ENCODE peak calls at places on chromosomes 12 and 14, in four cellular contexts. X is A549, T is GM12878, Y is HepG2. M is an unnamed sample.

GRCh38 chr14:63474844-63475243 is 68.3 kb downstream of the PPP2R5E start:
- DNase-seq in X (no peak), T (no peak), Y (no peak), M (no peak)

GRCh38 chr12:86658303-86658702 is 402.1 kb upstream of the MGAT4C start:
- DNase-seq in X (no peak), T (no peak), Y (no peak), M (no peak)

GRCh38 chr14:93959239-93960107 is 16.9 kb downstream of the ASB2 start:
- DNase-seq in X (peak; percentile 92), T (peak; percentile 90), Y (peak; percentile 98), M (peak; percentile 30)

GRCh38 chr14:79111963-79112362 is 941.8 kb downstream of the NRXN3 start:
- DNase-seq in X (no peak), T (no peak), Y (no peak), M (no peak)

GRCh38 chr14:65833256-65833880 is 420.8 kb downstream of the FUT8 start:
- DNase-seq in X (no peak), T (no peak), Y (no peak), M (no peak)

GRCh38 chr14:36720657-36721056 is 59.0 kb downstream of the PAX9 start:
- DNase-seq in X (no peak), T (no peak), Y (no peak), M (no peak)

GRCh38 chr12:29638528-29638927 is 141.0 kb upstream of the OVCH1 start:
- DNase-seq in X (no peak), T (no peak), Y (no peak), M (no peak)

GRCh38 chr14:22648506-22648905 is 4.4 kb upstream of the OR6J1 start:
- DNase-seq in X (no peak), T (no peak), Y (no peak), M (no peak)

GRCh38 chr12:132583311-132583710 is 27.1 kb downstream of the LRCOL1 start:
- DNase-seq in X (no peak), T (no peak), Y (no peak), M (no peak)

GRCh38 chr14:54493293-54493692 is 4.5 kb upstream of the GMFB start:
- DNase-seq in X (no peak), T (no peak), Y (no peak), M (no peak)

GRCh38 chr14:32657081-32657480 is 281.6 kb upstream of the NPAS3 start:
- DNase-seq in X (no peak), T (peak; percentile 24), Y (peak; percentile 15), M (no peak)

GRCh38 chr14:64806202-64806861 is 73.4 kb downstream of the SPTB start:
- DNase-seq in X (peak; percentile 87), T (no peak), Y (peak; percentile 28), M (no peak)

GRCh38 chr12:76037130-76038105 is 5.8 kb upstream of the PHLDA1 start:
- DNase-seq in X (peak; percentile 48), T (peak; percentile 34), Y (peak; percentile 77), M (peak; percentile 64)

GRCh38 chr12:109553471-109553870 is 19.8 kb downstream of the MMAB start:
- DNase-seq in X (no peak), T (no peak), Y (no peak), M (no peak)

GRCh38 chr12:64558754-64559153 is 51.5 kb upstream of the RASSF3 start:
- DNase-seq in X (no peak), T (no peak), Y (no peak), M (peak; percentile 15)

GRCh38 chr12:119797090-119797489 is 80.0 kb downstream of the CIT start:
- DNase-seq in X (no peak), T (no peak), Y (no peak), M (no peak)

GRCh38 chr12:11631288-11631687 is 18.2 kb upstream of the ETV6 start:
- DNase-seq in X (no peak), T (no peak), Y (no peak), M (no peak)

GRCh38 chr12:124228050-124228711 is 66.7 kb upstream of the RFLNA start:
- DNase-seq in X (no peak), T (no peak), Y (no peak), M (no peak)

GRCh38 chr14:29536886-29537511 is 390.6 kb downstream of the PRKD1 start:
- DNase-seq in X (no peak), T (no peak), Y (peak; percentile 25), M (no peak)

GRCh38 chr14:104235686-104236085 is 97.3 kb downstream of the KIF26A start:
- DNase-seq in X (no peak), T (no peak), Y (no peak), M (no peak)

GRCh38 chr12:2801044-2801783 is 6.4 kb downstream of the FKBP4 start:
- DNase-seq in X (no peak), T (no peak), Y (no peak), M (no peak)

GRCh38 chr12:121189061-121189886 is 20.7 kb upstream of the P2RX4 start:
- DNase-seq in X (no peak), T (no peak), Y (no peak), M (peak; percentile 64)

GRCh38 chr12:112908548-112908947 is 1.8 kb downstream of the OAS1 start:
- DNase-seq in X (no peak), T (no peak), Y (no peak), M (no peak)

GRCh38 chr14:88613552-88614010 is 50.7 kb downstream of the ZC3H14 start:
- DNase-seq in X (no peak), T (no peak), Y (peak; percentile 86), M (no peak)
- TF ChIP-seq CHD4 in X (no peak), T (no peak), Y (no peak), M (no peak)

GRCh38 chr12:32000373-32001005 is 41.3 kb downstream of the RESF1 start:
- DNase-seq in X (no peak), T (no peak), Y (no peak), M (peak; percentile 82)

GRCh38 chr12:32002848-32003493 is 43.8 kb downstream of the RESF1 start:
- DNase-seq in X (no peak), T (no peak), Y (no peak), M (no peak)

GRCh38 chr12:32003654-32004053 is 44.4 kb downstream of the RESF1 start:
- DNase-seq in X (no peak), T (no peak), Y (no peak), M (no peak)

GRCh38 chr12:32010631-32011030 is 51.4 kb downstream of the RESF1 start:
- DNase-seq in X (no peak), T (no peak), Y (no peak), M (no peak)

DNA sequence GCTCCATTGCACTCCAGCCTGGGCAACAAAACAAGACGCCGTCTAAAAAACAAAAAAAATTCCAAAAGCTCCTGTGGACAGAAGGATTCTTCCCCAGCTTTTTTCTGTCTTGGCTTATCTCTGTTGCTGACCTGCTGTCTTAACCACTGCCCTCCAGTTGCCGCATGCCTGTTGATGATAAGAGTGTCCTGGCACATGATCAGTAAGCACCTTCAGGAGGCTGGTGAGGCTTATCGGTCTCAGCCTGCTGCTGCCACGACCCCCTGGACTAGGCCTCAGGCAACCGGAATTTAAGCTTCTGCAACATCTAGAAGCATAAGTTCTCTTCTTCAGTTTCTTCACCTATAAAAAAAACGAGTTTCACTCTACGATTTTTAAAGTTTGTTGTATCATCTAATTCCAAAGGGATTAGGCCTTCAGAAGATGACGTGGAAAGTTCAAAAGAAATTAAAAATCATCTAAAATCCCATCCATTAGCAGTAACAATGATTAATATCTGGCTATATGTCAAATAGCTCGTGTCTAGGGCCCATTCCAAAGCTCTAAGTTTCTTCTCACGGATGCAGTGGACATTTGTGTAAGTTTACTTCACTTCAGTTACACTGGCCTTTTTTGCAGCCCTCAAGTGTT is 46.4 kb downstream of the RESF1 start:
- DNase-seq in X (no peak), T (no peak), Y (no peak), M (peak; percentile 96)
- TF ChIP-seq ESRRA in X (no peak), T (no peak), Y (no peak), M (peak; percentile 94)

GRCh38 chr12:57150400-57150799 is 3.0 kb upstream of the LRP1-AS start:
- DNase-seq in X (no peak), T (no peak), Y (no peak), M (no peak)

GRCh38 chr12:57146925-57147640 is at the start of gene LRP1-AS:
- DNase-seq in X (no peak), T (no peak), Y (peak; percentile 90), M (no peak)

GRCh38 chr12:57149309-57149900 is 2.0 kb upstream of the LRP1-AS start:
- DNase-seq in X (no peak), T (no peak), Y (peak; percentile 27), M (no peak)

GRCh38 chr12:57147641-57147944 is 174 bp upstream of the LRP1-AS start:
- DNase-seq in X (no peak), T (no peak), Y (peak; percentile 44), M (no peak)

DNA sequence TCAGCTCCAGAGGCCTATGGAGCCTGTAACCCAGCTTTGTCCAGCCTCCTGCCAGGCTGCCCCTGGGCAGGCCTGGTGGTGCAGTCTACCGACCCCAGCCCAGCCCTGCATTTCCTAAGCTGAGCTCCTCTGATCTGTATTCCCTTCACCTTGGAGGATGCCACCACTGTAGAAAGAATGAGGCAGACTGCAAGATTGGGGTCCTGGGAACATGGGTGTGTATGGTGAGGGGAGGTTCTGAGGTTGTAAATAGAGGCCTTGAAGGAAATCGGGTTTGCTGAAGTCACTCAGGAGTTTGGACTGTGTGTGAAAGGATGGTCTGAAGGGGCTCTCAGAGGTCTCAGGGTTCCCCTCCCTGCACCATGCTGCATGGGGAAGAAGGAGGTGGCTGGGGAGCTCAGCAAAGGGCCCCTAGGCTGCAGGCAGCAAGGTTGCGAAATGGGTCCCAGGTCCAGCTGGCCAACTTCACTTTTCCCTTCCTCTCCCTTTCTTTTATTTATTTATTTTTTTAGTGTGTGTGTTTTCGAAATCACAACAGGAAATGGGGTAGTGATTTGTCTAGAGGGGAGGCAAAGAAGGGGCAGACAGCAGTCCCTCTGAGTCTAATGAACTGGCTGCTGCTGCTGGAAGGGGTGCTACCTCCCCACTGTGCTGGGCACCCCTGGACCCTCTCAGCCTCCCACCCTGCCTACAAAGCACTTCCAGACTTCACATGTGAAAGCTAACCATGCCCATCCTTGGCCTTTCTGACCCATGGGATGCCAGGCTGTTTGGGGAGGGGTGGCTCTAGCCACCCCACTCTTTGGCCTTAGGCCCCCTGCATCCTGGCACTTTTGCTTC is 1.3 kb upstream of the LRP1-AS start:
- DNase-seq in X (no peak), T (no peak), Y (peak; percentile 73), M (no peak)
- TF ChIP-seq CHD4 in X (no peak), T (no peak), Y (no peak), M (no peak)

DNA sequence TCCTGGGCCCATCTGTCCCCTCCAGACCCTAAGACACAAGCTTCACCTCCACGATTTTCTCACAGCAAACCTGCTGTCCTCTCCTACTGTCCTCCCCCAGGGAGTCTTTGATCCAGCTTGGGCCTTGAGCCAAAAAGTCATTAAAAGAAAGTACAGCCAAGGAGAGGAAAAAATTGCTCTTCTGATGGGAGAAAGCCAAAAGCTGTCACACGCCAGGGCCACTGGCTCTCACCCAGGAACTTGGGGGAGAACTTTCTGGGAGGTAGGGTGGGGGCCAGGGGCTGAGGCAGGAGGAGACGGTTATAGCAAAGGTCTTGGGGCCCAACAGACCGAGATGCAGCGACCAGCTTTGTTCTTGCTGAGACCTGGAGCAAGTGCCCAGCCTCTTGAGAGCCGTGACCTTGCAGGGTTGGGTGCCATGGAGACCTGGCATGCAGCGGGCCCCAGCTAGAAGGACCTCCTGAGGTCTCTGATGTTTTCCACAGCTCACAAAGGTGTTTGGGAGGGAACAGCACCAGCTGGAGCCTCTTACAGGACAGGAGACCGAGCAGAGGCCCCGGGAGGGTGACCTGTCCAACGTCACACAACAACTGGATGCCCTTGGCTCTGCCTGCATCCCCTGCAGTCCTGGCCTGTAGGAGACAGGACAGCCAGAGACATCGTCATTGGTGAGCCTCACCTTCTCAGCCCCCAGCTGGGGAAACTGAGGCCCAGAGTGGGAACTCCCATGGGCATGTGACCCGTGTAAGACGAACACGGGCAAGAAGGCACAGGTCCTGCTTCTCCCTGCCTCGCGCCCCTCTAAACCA is 124.5 kb downstream of the CALM1 start:
- DNase-seq in X (no peak), T (no peak), Y (no peak), M (no peak)
- TF ChIP-seq ESRRA in X (no peak), T (no peak), Y (no peak), M (no peak)